ENCODE peak calls at places on chromosomes 13 and 19, in five cellular contexts. O is ELR; B is GM04503; G is activated T-helper 1 cell treated with anti-CD3 and anti-CD28 coated beads, Interleukin-2, amount 50 U/mL, for 16 hours; M is CD4-positive, alpha-beta T cell. T is an unnamed sample.

GRCh38 chr13:106182404-106182803 is 353.1 kb downstream of the EFNB2 start:
- DNase-seq in M (no peak), B (peak; percentile 80), O (peak; percentile 94), G (no peak), T (no peak)

GRCh38 chr19:45881909-45882528 is 3.9 kb downstream of the IRF2BP1 start:
- DNase-seq in O (no peak), G (no peak), M (no peak), B (no peak), T (no peak)

GRCh38 chr13:24861617-24862362 is 97.8 kb downstream of the RNF17 start:
- DNase-seq in M (no peak), B (no peak), G (no peak), O (no peak), T (no peak)

GRCh38 chr13:44797685-44798084 is 191.6 kb downstream of the NUFIP1 start:
- DNase-seq in B (no peak), G (no peak), O (no peak), M (no peak), T (no peak)

GRCh38 chr19:14383898-14384669 is 2.8 kb downstream of the ADGRE5 start:
- DNase-seq in M (no peak), B (no peak), O (peak; percentile 80), G (peak; percentile 50), T (no peak)

GRCh38 chr19:10855879-10856522 is 7.8 kb downstream of the C19orf38 start:
- DNase-seq in G (no peak), M (no peak), B (no peak), O (peak; percentile 60), T (no peak)

GRCh38 chr13:94613051-94613450 is 11.4 kb downstream of the GPR180 start:
- DNase-seq in B (no peak), G (no peak), O (no peak), M (no peak), T (no peak)

GRCh38 chr19:1170938-1171754 is 2.9 kb downstream of the SBNO2 start:
- DNase-seq in G (no peak), O (no peak), B (no peak), M (no peak), T (no peak)

GRCh38 chr19:31668916-31669315 is 319.7 kb upstream of the TSHZ3 start:
- DNase-seq in B (no peak), G (no peak), O (no peak), M (no peak), T (no peak)

GRCh38 chr13:44713793-44714469 is 137.8 kb upstream of the TSC22D1 start:
- DNase-seq in B (peak; percentile 83), M (no peak), G (no peak), O (peak; percentile 98), T (no peak)

GRCh38 chr13:43787998-43788397 is 1.2 kb upstream of the ENOX1 start:
- DNase-seq in B (no peak), M (no peak), G (no peak), O (peak; percentile 71), T (no peak)

GRCh38 chr19:2841858-2842574 is 741 bp downstream of the ZNF555 start:
- DNase-seq in B (no peak), O (peak; percentile 15), G (no peak), M (no peak), T (no peak)

GRCh38 chr13:34437873-34438272 is 504.2 kb upstream of the NBEA start:
- DNase-seq in G (no peak), M (no peak), B (no peak), O (no peak), T (no peak)

GRCh38 chr13:21668665-21669599 is 1.9 kb upstream of the FGF9 start:
- DNase-seq in O (peak; percentile 27), G (no peak), B (no peak), M (peak; percentile 30), T (no peak)

GRCh38 chr13:73059460-73060250 is 850 bp downstream of the KLF5 start:
- DNase-seq in B (no peak), O (peak; percentile 65), G (peak; percentile 38), M (peak; percentile 51), T (peak; percentile 24)

GRCh38 chr13:47901451-47901850 is 99.6 kb downstream of the SUCLA2 start:
- DNase-seq in M (no peak), G (no peak), B (no peak), O (peak; percentile 28), T (no peak)

GRCh38 chr13:96090240-96091101 is 564 bp downstream of the HS6ST3 start:
- DNase-seq in O (peak; percentile 29), B (no peak), G (no peak), M (no peak), T (no peak)

GRCh38 chr13:53074119-53074518 is 45.5 kb downstream of the OLFM4 start:
- DNase-seq in M (no peak), O (no peak), G (no peak), B (no peak), T (no peak)

GRCh38 chr13:98976941-98977340 is 923 bp downstream of the DOCK9 start:
- DNase-seq in G (no peak), B (no peak), O (peak; percentile 40), M (no peak), T (no peak)

GRCh38 chr19:5006201-5006600 is 37.3 kb downstream of the KDM4B start:
- DNase-seq in O (peak; percentile 36), M (no peak), B (no peak), G (no peak), T (no peak)

GRCh38 chr19:7149956-7150705 is 80.6 kb downstream of the ZNF557 start:
- DNase-seq in G (no peak), M (no peak), B (no peak), O (no peak), T (no peak)

GRCh38 chr13:86831084-86831483 is 840.1 kb upstream of the SLITRK5 start:
- DNase-seq in M (no peak), B (no peak), G (no peak), O (no peak), T (no peak)

GRCh38 chr19:49362048-49362925 is at the start of gene TEAD2:
- DNase-seq in O (peak; percentile 64), B (no peak), G (no peak), M (no peak), T (no peak)

GRCh38 chr13:67554296-67554695 is 324.2 kb upstream of the PCDH9 start:
- DNase-seq in M (no peak), B (no peak), O (no peak), G (no peak), T (no peak)